ENCODE peak calls at places on chromosomes 3 and 15, in five cellular contexts. G is A549, A is stomach, C is heart left ventricle, W is HCT116. E is an unnamed sample. For H3K4me1, the result is how much of the 10 kb centered on the place peaks cover.

GRCh38 chr3:69993747-69994146 is 5.8 kb upstream of the SAMMSON start:
- DNase-seq in A (no peak), G (no peak), W (no peak), C (no peak), E (no peak)

GRCh38 chr15:83845230-83845629 is 191.3 kb downstream of the ADAMTSL3 start:
- DNase-seq in A (no peak), C (no peak), G (no peak), W (no peak), E (no peak)

GRCh38 chr3:157156844-157157635 is 2.9 kb downstream of the CCNL1 start:
- DNase-seq in G (no peak), C (no peak), W (no peak), A (no peak), E (no peak)

GRCh38 chr15:100291106-100291505 is 50.7 kb downstream of the ADAMTS17 start:
- DNase-seq in G (no peak), W (no peak), C (no peak), A (no peak), E (no peak)

GRCh38 chr3:146566138-146566537 is 21.7 kb upstream of the PLSCR1 start:
- DNase-seq in G (no peak), A (no peak), W (no peak), C (no peak), E (no peak)

GRCh38 chr3:143525408-143525807 is 322.9 kb downstream of the SLC9A9 start:
- DNase-seq in C (no peak), W (no peak), A (no peak), G (no peak), E (no peak)

GRCh38 chr15:90184786-90185704 is 16.1 kb upstream of the SEMA4B start:
- DNase-seq in G (peak), A (peak), W (no peak), C (peak), E (peak)

GRCh38 chr3:153783804-153784203 is 337.4 kb upstream of the ARHGEF26 start:
- DNase-seq in A (no peak), W (no peak), G (no peak), C (no peak), E (no peak)

GRCh38 chr3:114827495-114827894 is 319.6 kb downstream of the ZBTB20 start:
- DNase-seq in W (peak), C (no peak), A (no peak), G (peak), E (no peak)

GRCh38 chr3:46334911-46335478 is 18.9 kb upstream of the CCR2 start:
- DNase-seq in W (no peak), A (no peak), C (no peak), G (no peak), E (no peak)

GRCh38 chr3:171804618-171805389 is 5.5 kb downstream of the PLD1 start:
- DNase-seq in W (no peak), A (no peak), C (no peak), G (no peak), E (no peak)

GRCh38 chr3:143145951-143146350 is 26.4 kb downstream of the CHST2 start:
- DNase-seq in A (no peak), W (no peak), G (no peak), C (no peak), E (no peak)

GRCh38 chr3:149967067-149967685 is 3.5 kb downstream of the PFN2 start:
- DNase-seq in C (no peak), A (no peak), G (peak), W (peak), E (no peak)

GRCh38 chr3:160569874-160570273 is 4.5 kb upstream of the KPNA4 start:
- DNase-seq in C (no peak), A (no peak), W (no peak), G (no peak), E (no peak)

GRCh38 chr3:107464037-107464436 is 58.7 kb upstream of the BBX start:
- DNase-seq in C (no peak), W (no peak), A (no peak), G (no peak), E (no peak)

GRCh38 chr15:96274698-96275097 is 55.8 kb upstream of the NR2F2 start:
- DNase-seq in A (no peak), C (no peak), W (no peak), G (no peak), E (no peak)

GRCh38 chr3:180059351-180059750 is 22.6 kb upstream of the PEX5L start:
- DNase-seq in C (no peak), W (no peak), G (no peak), A (no peak), E (no peak)

GRCh38 chr15:39586387-39587171 is 5.7 kb downstream of the THBS1 start:
- DNase-seq in A (no peak), G (no peak), W (no peak), C (no peak), E (no peak)

GRCh38 chr3:73774645-73775044 is 149.9 kb upstream of the PDZRN3 start:
- DNase-seq in G (no peak), A (no peak), C (no peak), W (no peak), E (no peak)

GRCh38 chr15:39174332-39174731 is 406.5 kb upstream of the THBS1 start:
- DNase-seq in G (no peak), C (no peak), A (no peak), W (no peak), E (no peak)

GRCh38 chr15:69096197-69096596 is 64.2 kb upstream of the GLCE start:
- DNase-seq in W (no peak), C (no peak), A (no peak), G (no peak), E (no peak)

GRCh38 chr3:104360038-104360437 is 1006.7 kb upstream of the ALCAM start:
- DNase-seq in G (no peak), A (no peak), W (no peak), C (no peak), E (no peak)

GRCh38 chr15:82851331-82851850 is 42.0 kb downstream of the WHAMM start:
- DNase-seq in A (peak), C (no peak), G (no peak), W (no peak), E (peak)

GRCh38 chr3:129855454-129856419 is 37.8 kb downstream of the TMCC1 start:
- DNase-seq in C (no peak), A (no peak), G (peak), W (peak), E (no peak)

GRCh38 chr3:72996121-72996472 is 514 bp upstream of the PPP4R2 start:
- DNase-seq in A (no peak), W (no peak), C (no peak), G (no peak), E (peak)

GRCh38 chr3:108006901-108007331 is 83.9 kb downstream of the CD47 start:
- DNase-seq in W (no peak), A (no peak), G (no peak), C (no peak), E (no peak)

GRCh38 chr15:66780172-66780972 is 78.3 kb downstream of the SMAD6 start:
- DNase-seq in G (peak), A (no peak), C (no peak), W (no peak), E (peak)

GRCh38 chr3:11989383-11990050 is 14.7 kb upstream of the SYN2 start:
- DNase-seq in A (no peak), W (no peak), C (no peak), G (no peak), E (no peak)

GRCh38 chr3:72594615-72595215 is 253.5 kb downstream of the SHQ1 start:
- DNase-seq in A (no peak), G (no peak), C (no peak), W (no peak), E (no peak)

GRCh38 chr3:126367316-126367805 is 10.2 kb upstream of the KLF15 start:
- DNase-seq in G (no peak), C (peak), A (no peak), W (no peak), E (peak)

GRCh38 chr3:44419923-44420650 is 57.4 kb downstream of the ZNF445 start:
- DNase-seq in G (no peak), C (no peak), W (no peak), A (no peak), E (no peak)

GRCh38 chr3:133478624-133479023 is 78.8 kb downstream of the BFSP2 start:
- DNase-seq in G (no peak), C (no peak), W (no peak), A (no peak), E (no peak)

GRCh38 chr15:53910236-53910849 is 67.9 kb upstream of the UNC13C start:
- DNase-seq in W (no peak), A (peak), C (no peak), G (no peak), E (no peak)
- H3K4me3 ChIP-seq in W (no peak), A (no peak), C (no peak), G (no peak), E (no peak)

DNA sequence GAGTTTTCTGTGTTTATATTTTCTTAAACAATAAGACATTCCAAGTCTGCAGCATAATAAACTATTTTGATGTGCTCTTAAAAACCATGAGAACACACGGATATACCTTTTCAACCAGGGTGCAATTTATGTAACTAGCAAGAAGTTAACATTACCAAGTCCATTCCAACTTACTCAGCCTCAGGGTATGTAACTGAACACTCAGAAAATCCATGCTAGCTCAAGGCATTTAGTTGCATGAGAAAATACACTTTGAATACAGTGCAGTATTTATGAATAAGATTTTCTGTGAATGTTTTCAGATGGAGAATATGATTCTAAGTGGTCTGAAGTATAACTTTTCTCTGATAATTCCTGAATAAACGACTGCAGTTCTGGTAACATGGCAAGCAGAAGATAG is 124.2 kb downstream of the SNRK start:
- DNase-seq in A (no peak), W (no peak), C (no peak), G (no peak), E (no peak)
- H3K4me1 ChIP-seq in A (under half), W (under half), C (under half), G (under half), E (under half)

GRCh38 chr3:40476478-40477470 is at the start of gene ZNF619:
- DNase-seq in G (peak), W (peak), A (peak), C (peak), E (peak)
- TF ChIP-seq POLR2A in G (peak), W (peak), A (no peak), C (peak), E (peak)

GRCh38 chr15:51752918-51753317 is 1.5 kb downstream of the TMOD2 start:
- DNase-seq in W (no peak), A (no peak), C (no peak), G (no peak), E (no peak)
- H3K4me3 ChIP-seq in W (no peak), A (no peak), C (peak), G (no peak), E (no peak)